ENCODE peak calls at places on chromosomes 5 and 9, in seven cellular contexts. K, I, T, E, O, C and N are unnamed samples.

GRCh38 chr9:132334364-132334763 is 20.4 kb downstream of the SETX start:
- DNase-seq in K (no peak), I (no peak), T (no peak), E (no peak), O (no peak), C (no peak), N (no peak)

GRCh38 chr9:90854637-90855036 is 53.0 kb downstream of the SYK start:
- DNase-seq in K (no peak), I (no peak), T (no peak), E (no peak), O (no peak), C (no peak), N (no peak)

GRCh38 chr9:133704711-133705181 is 33.4 kb downstream of the SARDH start:
- DNase-seq in K (no peak), I (no peak), T (no peak), E (no peak), O (no peak), C (no peak), N (no peak)

GRCh38 chr5:90909091-90909503 is 350.5 kb downstream of the ADGRV1 start:
- DNase-seq in K (peak; percentile 28), I (no peak), T (no peak), E (peak; percentile 31), O (no peak), C (peak; percentile 81), N (peak; percentile 41)

GRCh38 chr5:34691326-34691725 is 35.2 kb downstream of the RAI14 start:
- DNase-seq in K (peak; percentile 85), I (no peak), T (peak; percentile 41), E (no peak), O (peak; percentile 33), C (no peak), N (no peak)

GRCh38 chr5:74140409-74140808 is 500.1 kb downstream of the ENC1 start:
- DNase-seq in K (peak; percentile 3), I (no peak), T (no peak), E (no peak), O (no peak), C (no peak), N (no peak)

GRCh38 chr5:110297152-110297670 is 429.3 kb downstream of the TMEM232 start:
- DNase-seq in K (no peak), I (no peak), T (no peak), E (no peak), O (no peak), C (no peak), N (no peak)

GRCh38 chr5:136246122-136246521 is 53.2 kb upstream of the SMIM32 start:
- DNase-seq in K (no peak), I (no peak), T (no peak), E (no peak), O (peak; percentile 71), C (no peak), N (no peak)

GRCh38 chr9:120486347-120486746 is 93.6 kb downstream of the CDK5RAP2 start:
- DNase-seq in K (no peak), I (no peak), T (no peak), E (peak; percentile 20), O (no peak), C (no peak), N (no peak)

GRCh38 chr5:145484195-145484594 is 350.9 kb downstream of the PRELID2 start:
- DNase-seq in K (peak; percentile 87), I (no peak), T (peak; percentile 35), E (no peak), O (peak; percentile 51), C (peak; percentile 89), N (peak; percentile 29)

GRCh38 chr5:159975462-159976019 is 33.4 kb upstream of the TTC1 start:
- DNase-seq in K (peak; percentile 98), I (no peak), T (peak; percentile 85), E (no peak), O (peak; percentile 90), C (peak; percentile 99), N (peak; percentile 77)

GRCh38 chr9:87194471-87194870 is 247.2 kb upstream of the GAS1 start:
- DNase-seq in K (peak; percentile 93), I (no peak), T (peak; percentile 88), E (no peak), O (peak; percentile 87), C (peak; percentile 96), N (peak; percentile 51)

GRCh38 chr9:117097761-117098160 is 317.1 kb downstream of the ASTN2 start:
- DNase-seq in K (no peak), I (no peak), T (no peak), E (no peak), O (no peak), C (peak; percentile 12), N (no peak)

GRCh38 chr5:9544502-9545300 is 1.2 kb downstream of the SEMA5A start:
- DNase-seq in K (peak; percentile 75), I (no peak), T (no peak), E (peak; percentile 97), O (peak; percentile 79), C (peak; percentile 81), N (no peak)

GRCh38 chr9:116198344-116198743 is 44.8 kb downstream of the PAPPA start:
- DNase-seq in K (peak; percentile 31), I (no peak), T (no peak), E (no peak), O (no peak), C (peak; percentile 50), N (no peak)

GRCh38 chr9:86202338-86202882 is 57.0 kb downstream of the C9orf153 start:
- DNase-seq in K (peak; percentile 40), I (peak; percentile 40), T (peak; percentile 17), E (peak; percentile 63), O (peak; percentile 52), C (peak; percentile 64), N (peak; percentile 16)

GRCh38 chr9:92176068-92176799 is 61.0 kb upstream of the SPTLC1 start:
- DNase-seq in K (no peak), I (no peak), T (no peak), E (peak; percentile 63), O (no peak), C (peak; percentile 11), N (no peak)

GRCh38 chr5:58466939-58467338 is 7.1 kb upstream of the PLK2 start:
- DNase-seq in K (peak; percentile 60), I (peak; percentile 42), T (no peak), E (peak; percentile 65), O (peak; percentile 22), C (peak; percentile 84), N (no peak)